ENCODE peak calls at places on chromosomes 6 and 20, in five cellular contexts. One of them, this sample, is unnamed. For H3K36me3, the result is how much of the 10 kb centered on the place peaks cover.

GRCh38 chr6:36721369-36722140 is 23.9 kb downstream of the RAB44 start:
- DNase-seq in GM23338: no peak
- DNase-seq in heart left ventricle: no peak
- DNase-seq in tibial nerve: no peak
- DNase-seq in cardiac muscle cell: no peak
- DNase-seq in this sample: no peak

GRCh38 chr6:101883398-101883975 is 490.0 kb downstream of the GRIK2 start:
- DNase-seq in cardiac muscle cell: peak
- DNase-seq in GM23338: no peak
- DNase-seq in heart left ventricle: no peak
- DNase-seq in tibial nerve: no peak
- DNase-seq in this sample: no peak

GRCh38 chr6:44056392-44057237 is 70.6 kb downstream of the MRPL14 start:
- DNase-seq in heart left ventricle: peak
- DNase-seq in GM23338: no peak
- DNase-seq in tibial nerve: no peak
- DNase-seq in cardiac muscle cell: peak
- DNase-seq in this sample: no peak

GRCh38 chr6:7723041-7723447 is 2.9 kb upstream of the BMP6 start:
- DNase-seq in cardiac muscle cell: peak
- DNase-seq in heart left ventricle: peak
- DNase-seq in GM23338: peak
- DNase-seq in tibial nerve: peak
- DNase-seq in this sample: peak

GRCh38 chr6:13472099-13472498 is 15.3 kb downstream of the GFOD1 start:
- DNase-seq in cardiac muscle cell: no peak
- DNase-seq in heart left ventricle: no peak
- DNase-seq in tibial nerve: no peak
- DNase-seq in GM23338: no peak
- DNase-seq in this sample: no peak

GRCh38 chr6:40210628-40211056 is 276.4 kb upstream of the MOCS1 start:
- DNase-seq in heart left ventricle: no peak
- DNase-seq in cardiac muscle cell: no peak
- DNase-seq in tibial nerve: no peak
- DNase-seq in GM23338: no peak
- DNase-seq in this sample: no peak

GRCh38 chr20:3716195-3716834 is 3.9 kb upstream of the SIGLEC1 start:
- DNase-seq in GM23338: peak
- DNase-seq in tibial nerve: no peak
- DNase-seq in cardiac muscle cell: peak
- DNase-seq in heart left ventricle: no peak
- DNase-seq in this sample: peak

GRCh38 chr6:101257163-101257562 is 136.3 kb upstream of the GRIK2 start:
- DNase-seq in GM23338: no peak
- DNase-seq in heart left ventricle: no peak
- DNase-seq in tibial nerve: no peak
- DNase-seq in cardiac muscle cell: no peak
- DNase-seq in this sample: no peak

GRCh38 chr20:63658749-63659187 is 656 bp downstream of the RTEL1 start:
- DNase-seq in tibial nerve: no peak
- DNase-seq in heart left ventricle: peak
- DNase-seq in GM23338: no peak
- DNase-seq in cardiac muscle cell: peak
- DNase-seq in this sample: no peak

GRCh38 chr6:88804701-88805100 is 158.7 kb downstream of the RNGTT start:
- DNase-seq in heart left ventricle: no peak
- DNase-seq in cardiac muscle cell: no peak
- DNase-seq in GM23338: no peak
- DNase-seq in tibial nerve: no peak
- DNase-seq in this sample: no peak

GRCh38 chr20:4102381-4102780 is 87.0 kb upstream of the RNF24 start:
- DNase-seq in GM23338: no peak
- DNase-seq in cardiac muscle cell: no peak
- DNase-seq in heart left ventricle: no peak
- DNase-seq in tibial nerve: no peak
- DNase-seq in this sample: no peak

GRCh38 chr6:120774275-120774674 is 560.0 kb downstream of the TBC1D32 start:
- DNase-seq in heart left ventricle: no peak
- DNase-seq in cardiac muscle cell: peak
- DNase-seq in tibial nerve: no peak
- DNase-seq in GM23338: no peak
- DNase-seq in this sample: no peak

GRCh38 chr6:14275493-14275851 is 157.9 kb downstream of the CD83 start:
- DNase-seq in heart left ventricle: peak
- DNase-seq in GM23338: no peak
- DNase-seq in cardiac muscle cell: peak
- DNase-seq in tibial nerve: no peak
- DNase-seq in this sample: no peak

GRCh38 chr6:20367716-20368485 is 33.8 kb upstream of the E2F3 start:
- DNase-seq in cardiac muscle cell: no peak
- DNase-seq in tibial nerve: no peak
- DNase-seq in GM23338: no peak
- DNase-seq in heart left ventricle: no peak
- DNase-seq in this sample: no peak

GRCh38 chr6:137148291-137149076 is 25.0 kb downstream of the IL22RA2 start:
- DNase-seq in GM23338: no peak
- DNase-seq in heart left ventricle: no peak
- DNase-seq in tibial nerve: no peak
- DNase-seq in cardiac muscle cell: peak
- DNase-seq in this sample: no peak

GRCh38 chr20:24765316-24766142 is 183.5 kb upstream of the CST7 start:
- DNase-seq in GM23338: no peak
- DNase-seq in tibial nerve: no peak
- DNase-seq in cardiac muscle cell: no peak
- DNase-seq in heart left ventricle: no peak
- DNase-seq in this sample: no peak

GRCh38 chr6:152309648-152310047 is 327.5 kb downstream of the SYNE1 start:
- DNase-seq in tibial nerve: no peak
- DNase-seq in GM23338: peak
- DNase-seq in heart left ventricle: no peak
- DNase-seq in cardiac muscle cell: no peak
- DNase-seq in this sample: no peak

GRCh38 chr6:25655746-25656145 is 3.7 kb downstream of the SCGN start:
- DNase-seq in tibial nerve: no peak
- DNase-seq in heart left ventricle: no peak
- DNase-seq in GM23338: no peak
- DNase-seq in cardiac muscle cell: peak
- DNase-seq in this sample: no peak

DNA sequence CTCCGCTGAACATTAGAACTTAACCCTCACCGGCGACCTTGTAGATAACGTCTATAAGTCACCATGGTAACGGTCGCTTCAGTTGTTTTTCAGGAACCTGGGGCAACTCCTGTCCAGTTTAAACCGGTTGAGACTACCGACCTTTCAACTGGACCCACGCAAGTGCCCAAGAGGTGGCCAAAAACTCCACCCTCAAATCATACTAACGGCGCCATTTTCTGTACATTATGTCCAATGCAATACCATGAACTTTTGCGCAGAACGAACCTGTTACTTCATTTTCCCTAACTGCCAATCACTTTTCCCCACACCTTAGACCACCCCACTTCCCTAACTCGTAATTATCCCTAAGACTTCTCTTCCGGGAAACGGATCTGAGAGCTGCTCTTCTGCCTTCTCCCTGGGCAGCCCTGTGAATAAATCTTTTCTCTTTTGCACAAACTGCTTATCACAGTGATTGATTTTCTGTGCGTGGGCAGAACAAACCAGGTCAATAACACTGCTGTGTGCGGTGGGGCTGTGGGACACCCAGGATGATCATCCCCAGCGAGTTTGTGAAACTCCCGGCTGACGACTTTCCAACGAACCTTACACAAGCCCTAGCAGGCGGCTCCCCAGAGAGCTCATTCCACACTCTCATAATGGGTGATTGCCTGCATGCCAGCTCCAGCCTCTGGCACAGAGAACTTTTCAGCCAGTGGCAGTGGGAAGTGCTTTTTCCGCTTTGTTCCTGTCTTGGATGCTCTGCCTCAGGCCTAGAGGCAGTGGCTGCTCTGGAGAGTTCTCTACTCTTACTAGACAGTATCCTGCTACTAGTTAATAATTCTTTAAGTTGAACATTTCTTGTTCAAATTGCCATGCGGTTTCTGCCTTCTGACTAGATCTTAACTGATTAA is 28.6 kb downstream of the GPX5 start:
- DNase-seq in heart left ventricle: no peak
- DNase-seq in tibial nerve: no peak
- DNase-seq in GM23338: peak
- DNase-seq in cardiac muscle cell: peak
- DNase-seq in this sample: no peak
- H3K4me3 ChIP-seq in heart left ventricle: peak
- H3K4me3 ChIP-seq in tibial nerve: peak
- H3K4me3 ChIP-seq in GM23338: peak
- H3K4me3 ChIP-seq in cardiac muscle cell: no peak
- H3K4me3 ChIP-seq in this sample: no peak

GRCh38 chr6:157194110-157194509 is 129.2 kb downstream of the TMEM242 start:
- DNase-seq in GM23338: no peak
- DNase-seq in heart left ventricle: no peak
- DNase-seq in cardiac muscle cell: no peak
- DNase-seq in tibial nerve: no peak
- DNase-seq in this sample: no peak
- H3K36me3 ChIP-seq in GM23338: under half
- H3K36me3 ChIP-seq in heart left ventricle: half or more
- H3K36me3 ChIP-seq in cardiac muscle cell: under half
- H3K36me3 ChIP-seq in tibial nerve: under half
- H3K36me3 ChIP-seq in this sample: under half

DNA sequence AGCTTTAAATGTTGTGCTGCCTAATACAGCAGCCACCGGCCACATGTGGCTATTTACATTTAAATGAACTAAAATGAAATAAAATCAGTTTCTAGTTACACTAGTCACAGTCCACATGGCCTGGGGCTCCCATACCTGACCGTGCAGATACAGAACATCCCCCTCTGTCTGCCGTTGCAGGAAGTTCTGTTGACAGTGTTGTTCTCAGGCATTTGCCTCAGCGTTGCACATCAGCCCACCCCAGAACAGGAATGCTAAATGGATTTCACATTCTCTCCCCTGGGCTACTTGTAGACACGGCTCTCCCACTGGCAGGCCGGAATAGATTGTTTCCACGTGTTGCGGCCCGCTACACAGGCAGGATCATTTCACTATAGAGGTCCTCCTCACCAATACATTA is 26.3 kb downstream of the JAG1 start:
- DNase-seq in cardiac muscle cell: no peak
- DNase-seq in tibial nerve: peak
- DNase-seq in heart left ventricle: no peak
- DNase-seq in GM23338: peak
- DNase-seq in this sample: no peak
- TF ChIP-seq CTCF in cardiac muscle cell: peak
- TF ChIP-seq CTCF in tibial nerve: peak
- TF ChIP-seq CTCF in heart left ventricle: peak
- TF ChIP-seq CTCF in GM23338: peak
- TF ChIP-seq CTCF in this sample: peak

DNA sequence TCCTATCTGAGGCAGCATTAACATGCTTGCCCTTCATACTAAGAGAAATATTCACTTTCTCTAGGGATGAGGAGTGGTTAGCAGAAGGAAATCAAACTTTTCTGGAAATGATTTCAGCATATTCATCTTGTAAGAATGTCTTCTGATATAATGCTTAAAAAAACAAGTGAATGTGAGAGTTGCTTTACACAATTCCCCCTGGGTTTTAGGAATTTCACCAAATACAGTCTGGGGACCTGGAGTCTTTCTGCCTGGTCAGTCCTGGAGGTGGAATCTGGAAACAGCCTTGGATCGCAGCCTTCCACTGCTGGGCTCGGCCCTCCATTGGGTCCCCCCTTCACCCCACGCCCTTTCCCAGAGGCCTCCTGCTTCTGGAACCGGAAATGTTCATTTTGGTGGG is 100.4 kb downstream of the DACT2 start:
- DNase-seq in tibial nerve: no peak
- DNase-seq in cardiac muscle cell: peak
- DNase-seq in GM23338: no peak
- DNase-seq in heart left ventricle: peak
- DNase-seq in this sample: no peak
- H3K4me3 ChIP-seq in tibial nerve: no peak
- H3K4me3 ChIP-seq in cardiac muscle cell: no peak
- H3K4me3 ChIP-seq in GM23338: no peak
- H3K4me3 ChIP-seq in heart left ventricle: no peak
- H3K4me3 ChIP-seq in this sample: no peak

DNA sequence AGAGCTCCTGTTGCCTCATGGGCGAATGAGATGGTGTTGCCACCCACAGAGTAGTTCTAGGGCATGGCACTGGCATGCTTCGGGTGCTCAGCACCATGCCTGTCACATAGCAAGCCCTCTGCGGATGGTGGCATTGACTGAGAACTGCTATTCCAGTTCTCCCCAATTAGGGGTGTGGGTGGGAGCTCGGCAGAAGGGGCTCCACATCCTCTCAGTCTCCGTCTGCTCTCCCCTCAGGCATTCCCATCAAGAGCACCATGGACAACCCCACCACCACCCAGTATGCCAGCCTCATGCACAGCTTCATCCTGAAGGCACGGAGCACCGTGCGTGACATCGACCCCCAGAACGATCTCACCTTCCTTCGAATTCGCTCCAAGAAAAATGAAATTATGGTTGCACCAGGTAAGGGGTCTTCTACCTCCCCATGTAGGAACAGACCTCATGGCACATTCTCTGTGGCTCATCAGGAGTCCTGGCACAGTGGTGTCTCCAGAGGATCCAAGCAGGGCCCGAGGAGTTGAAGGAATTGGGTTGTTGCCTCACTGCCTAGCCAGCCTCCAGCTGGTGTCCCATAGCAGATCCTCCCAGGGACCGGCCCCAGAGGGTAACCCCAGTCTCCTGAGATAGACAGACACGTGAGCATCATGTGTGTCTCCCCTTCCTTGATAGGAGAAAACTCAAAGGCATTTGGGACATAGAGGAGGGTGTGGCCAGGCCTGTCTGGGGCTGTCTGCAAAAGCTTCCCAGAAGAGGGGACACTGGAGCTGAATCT is 18.4 kb downstream of the DYNLRB1 start:
- DNase-seq in tibial nerve: no peak
- DNase-seq in cardiac muscle cell: no peak
- DNase-seq in GM23338: no peak
- DNase-seq in heart left ventricle: no peak
- DNase-seq in this sample: no peak
- H3K36me3 ChIP-seq in tibial nerve: under half
- H3K36me3 ChIP-seq in cardiac muscle cell: under half
- H3K36me3 ChIP-seq in GM23338: under half
- H3K36me3 ChIP-seq in heart left ventricle: half or more
- H3K36me3 ChIP-seq in this sample: under half

GRCh38 chr6:75211920-75212590 is 6.2 kb upstream of the COL12A1 start:
- DNase-seq in tibial nerve: no peak
- DNase-seq in cardiac muscle cell: no peak
- DNase-seq in GM23338: no peak
- DNase-seq in heart left ventricle: no peak
- DNase-seq in this sample: no peak

GRCh38 chr6:75210885-75211739 is 5.3 kb upstream of the COL12A1 start:
- DNase-seq in tibial nerve: no peak
- DNase-seq in cardiac muscle cell: peak
- DNase-seq in GM23338: peak
- DNase-seq in heart left ventricle: peak
- DNase-seq in this sample: no peak

GRCh38 chr6:75213112-75213511 is 7.3 kb upstream of the COL12A1 start:
- DNase-seq in tibial nerve: no peak
- DNase-seq in heart left ventricle: no peak
- DNase-seq in cardiac muscle cell: peak
- DNase-seq in GM23338: peak
- DNase-seq in this sample: no peak

GRCh38 chr6:75215291-75215690 is 9.4 kb upstream of the COL12A1 start:
- DNase-seq in GM23338: no peak
- DNase-seq in cardiac muscle cell: no peak
- DNase-seq in tibial nerve: no peak
- DNase-seq in heart left ventricle: no peak
- DNase-seq in this sample: no peak

GRCh38 chr6:75213732-75214131 is 7.9 kb upstream of the COL12A1 start:
- DNase-seq in tibial nerve: no peak
- DNase-seq in GM23338: no peak
- DNase-seq in cardiac muscle cell: no peak
- DNase-seq in heart left ventricle: no peak
- DNase-seq in this sample: no peak
- TF ChIP-seq CTCF in tibial nerve: no peak
- TF ChIP-seq CTCF in GM23338: peak
- TF ChIP-seq CTCF in cardiac muscle cell: no peak
- TF ChIP-seq CTCF in heart left ventricle: no peak
- TF ChIP-seq CTCF in this sample: peak